ENCODE peak calls at places on chromosome 21, in five cellular contexts. Y is Karpas-422, S is K562, A is fibroblast of lung, L is neural progenitor cell. V is an unnamed sample.
A peak's percentile ranks its signal among the peaks of the same experiment; 100 is the strongest.

GRCh38 chr21:33360281-33360680 is 35.5 kb downstream of the IFNAR1 start:
- DNase-seq in Y (no peak), S (no peak), A (peak; percentile 70), L (no peak), V (peak; percentile 59)

GRCh38 chr21:44874497-44875331 is 1.2 kb upstream of the PTTG1IP start:
- DNase-seq in Y (no peak), S (no peak), A (no peak), L (peak; percentile 49), V (no peak)

GRCh38 chr21:14864211-14865021 is 200.4 kb downstream of the NRIP1 start:
- DNase-seq in Y (peak; percentile 56), S (peak; percentile 81), A (peak; percentile 80), L (peak; percentile 69), V (peak; percentile 76)

GRCh38 chr21:34115160-34115559 is 41.8 kb downstream of the MRPS6 start:
- DNase-seq in Y (no peak), S (no peak), A (no peak), L (no peak), V (no peak)

GRCh38 chr21:29892379-29892778 is 47.4 kb downstream of the GRIK1 start:
- DNase-seq in Y (no peak), S (no peak), A (no peak), L (no peak), V (no peak)

GRCh38 chr21:17610862-17611261 is 1.8 kb downstream of the BTG3 start:
- DNase-seq in Y (no peak), S (peak; percentile 40), A (peak; percentile 35), L (no peak), V (peak; percentile 46)

GRCh38 chr21:38958940-38959685 is 153.4 kb downstream of the ETS2 start:
- DNase-seq in Y (no peak), S (peak; percentile 15), A (peak; percentile 69), L (no peak), V (peak; percentile 74)

GRCh38 chr21:45817345-45817744 is 164.2 kb upstream of the COL6A1 start:
- DNase-seq in Y (no peak), S (no peak), A (no peak), L (no peak), V (no peak)

GRCh38 chr21:25456672-25457071 is 150.6 kb downstream of the MRPL39 start:
- DNase-seq in Y (no peak), S (no peak), A (peak; percentile 85), L (no peak), V (no peak)

GRCh38 chr21:16418211-16418610 is 688.4 kb downstream of the USP25 start:
- DNase-seq in Y (no peak), S (no peak), A (peak; percentile 66), L (no peak), V (no peak)

GRCh38 chr21:16794944-16795343 is 717.9 kb upstream of the CXADR start:
- DNase-seq in Y (no peak), S (no peak), A (peak; percentile 97), L (no peak), V (peak; percentile 83)

GRCh38 chr21:44533121-44533890 is 6.7 kb downstream of the KRTAP10-1 start:
- DNase-seq in Y (no peak), S (no peak), A (no peak), L (no peak), V (no peak)

GRCh38 chr21:46557469-46557868 is 47.4 kb downstream of the S100B start:
- DNase-seq in Y (no peak), S (no peak), A (no peak), L (no peak), V (no peak)

GRCh38 chr21:44593598-44594405 is 1.5 kb upstream of the KRTAP10-6 start:
- DNase-seq in Y (no peak), S (peak; percentile 81), A (peak; percentile 1), L (no peak), V (peak; percentile 4)

GRCh38 chr21:16424331-16424749 is 694.6 kb downstream of the USP25 start:
- DNase-seq in Y (no peak), S (no peak), A (peak; percentile 75), L (no peak), V (no peak)

GRCh38 chr21:38972078-38972477 is 166.3 kb downstream of the ETS2 start:
- DNase-seq in Y (no peak), S (no peak), A (no peak), L (no peak), V (no peak)

GRCh38 chr21:16651956-16652355 is 860.9 kb upstream of the CXADR start:
- DNase-seq in Y (no peak), S (no peak), A (no peak), L (no peak), V (no peak)

GRCh38 chr21:45295576-45296365 is 8.1 kb upstream of the POFUT2 start:
- DNase-seq in Y (no peak), S (no peak), A (peak; percentile 84), L (no peak), V (peak; percentile 83)

GRCh38 chr21:18147678-18148077 is 97.0 kb upstream of the CHODL start:
- DNase-seq in Y (no peak), S (no peak), A (no peak), L (no peak), V (no peak)

GRCh38 chr21:14987370-14988170 is 77.2 kb downstream of the NRIP1 start:
- DNase-seq in Y (no peak), S (no peak), A (no peak), L (no peak), V (no peak)

GRCh38 chr21:15289896-15290841 is 225.4 kb upstream of the NRIP1 start:
- DNase-seq in Y (no peak), S (peak; percentile 77), A (no peak), L (peak; percentile 87), V (no peak)

GRCh38 chr21:21973806-21974205 is 975.6 kb downstream of the NCAM2 start:
- DNase-seq in Y (no peak), S (no peak), A (no peak), L (peak; percentile 46), V (no peak)

DNA sequence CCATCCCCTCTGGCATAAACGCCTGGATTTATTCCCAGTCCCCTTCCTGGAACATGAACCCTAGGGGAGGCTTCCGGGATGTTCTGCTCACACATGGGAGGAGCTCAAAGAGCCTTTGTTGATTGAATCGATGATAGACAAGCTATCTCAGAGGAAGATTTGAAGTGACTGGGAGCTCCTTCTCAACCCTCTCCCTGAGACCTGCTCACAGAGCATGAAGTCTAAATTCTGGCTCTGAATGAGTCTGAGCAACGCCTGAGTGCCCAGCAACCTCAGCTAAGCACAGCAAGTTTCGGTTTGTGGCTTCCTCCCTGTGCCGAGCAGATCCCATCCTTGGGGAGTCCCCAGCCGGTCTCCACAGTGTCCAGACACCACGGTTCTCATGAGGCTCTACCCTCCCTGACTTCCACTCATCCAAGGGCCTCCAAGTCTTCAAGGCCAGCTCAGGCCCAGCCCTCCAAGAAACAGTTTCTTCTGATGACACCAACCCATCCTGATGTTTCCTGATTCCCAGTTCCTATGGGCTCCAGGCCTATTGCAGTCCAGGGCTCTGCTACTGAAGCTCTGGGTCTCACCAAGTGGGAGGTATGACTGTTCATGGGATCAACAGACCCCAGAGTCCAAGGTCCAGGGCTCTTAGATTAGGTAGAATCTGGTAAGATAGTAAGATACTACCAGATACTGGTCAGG is 190.8 kb downstream of the DYRK1A start:
- DNase-seq in Y (peak; percentile 45), S (no peak), A (no peak), L (no peak), V (no peak)
- H3K9ac ChIP-seq in Y (peak overlapping the region; percentile 27), S (no peak overlapping the region), A (no peak overlapping the region), L (no peak overlapping the region), V (no peak overlapping the region)

GRCh38 chr21:41640756-41641509 is 125.9 kb downstream of the RIPK4 start:
- DNase-seq in Y (no peak), S (no peak), A (peak; percentile 74), L (no peak), V (peak; percentile 66)

GRCh38 chr21:41642399-41642798 is 124.5 kb downstream of the RIPK4 start:
- DNase-seq in Y (no peak), S (no peak), A (peak; percentile 76), L (no peak), V (peak; percentile 52)

GRCh38 chr21:41641821-41642368 is 125.0 kb downstream of the RIPK4 start:
- DNase-seq in Y (no peak), S (no peak), A (peak; percentile 93), L (peak; percentile 24), V (peak; percentile 94)

GRCh38 chr21:41641510-41641815 is 125.4 kb downstream of the RIPK4 start:
- DNase-seq in Y (no peak), S (no peak), A (no peak), L (no peak), V (no peak)

DNA sequence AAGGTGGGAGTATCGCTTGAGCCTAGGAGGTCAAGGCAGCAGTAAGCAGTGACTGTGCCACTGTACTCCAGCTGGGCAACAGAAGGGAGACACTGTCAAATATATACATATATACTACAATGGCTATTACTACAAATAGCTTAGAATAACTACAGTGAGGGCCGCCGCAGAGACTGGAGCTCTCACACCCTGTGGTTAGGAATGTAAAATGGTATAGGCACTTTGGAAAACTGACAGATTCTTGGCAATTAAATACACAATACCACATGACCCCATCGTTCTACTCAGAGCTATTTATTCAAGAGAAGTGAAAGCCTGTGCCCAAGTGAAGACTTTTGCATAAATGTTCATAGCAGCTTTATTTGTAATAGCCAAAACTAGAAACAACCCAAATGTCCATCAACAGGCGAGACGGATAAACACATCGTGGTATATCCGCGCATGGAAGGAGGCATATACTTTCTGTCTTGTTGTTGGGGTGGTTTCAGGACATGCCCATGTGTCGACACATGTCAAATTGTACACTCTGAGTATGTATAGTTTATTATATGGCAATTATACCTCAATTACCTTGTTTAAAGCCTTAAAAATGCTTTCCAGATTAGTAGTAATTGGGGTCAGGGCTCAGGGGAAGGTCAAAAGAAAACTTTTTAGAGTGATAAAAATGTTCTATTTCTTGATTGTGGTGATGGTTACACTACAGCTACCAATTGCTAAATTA is 123.4 kb downstream of the RIPK4 start:
- DNase-seq in Y (no peak), S (no peak), A (peak; percentile 58), L (no peak), V (no peak)
- H3K4me3 ChIP-seq in Y (no peak overlapping the region), S (no peak overlapping the region), A (no peak overlapping the region), L (no peak overlapping the region), V (no peak overlapping the region)

GRCh38 chr21:42829417-42829816 is 49.9 kb downstream of the WDR4 start:
- DNase-seq in Y (no peak), S (no peak), A (no peak), L (no peak), V (no peak)
- H3K27me3 ChIP-seq in Y (no peaks in the 10 kb centered on the region), S (peaks cover 5% of the 10 kb centered on the region), A (no peaks in the 10 kb centered on the region), L (peaks cover 60% of the 10 kb centered on the region), V (peaks cover 8% of the 10 kb centered on the region)

GRCh38 chr21:31555741-31556191 is 103.7 kb upstream of the SOD1 start:
- DNase-seq in Y (no peak), S (no peak), A (no peak), L (peak; percentile 91), V (no peak)

GRCh38 chr21:31552826-31553225 is 106.7 kb upstream of the SOD1 start:
- DNase-seq in Y (no peak), S (no peak), A (no peak), L (no peak), V (no peak)

GRCh38 chr21:31553926-31554325 is 105.6 kb upstream of the SOD1 start:
- DNase-seq in Y (no peak), S (no peak), A (no peak), L (no peak), V (no peak)

GRCh38 chr21:31553461-31553860 is 106.0 kb upstream of the SOD1 start:
- DNase-seq in Y (no peak), S (no peak), A (no peak), L (no peak), V (no peak)

DNA sequence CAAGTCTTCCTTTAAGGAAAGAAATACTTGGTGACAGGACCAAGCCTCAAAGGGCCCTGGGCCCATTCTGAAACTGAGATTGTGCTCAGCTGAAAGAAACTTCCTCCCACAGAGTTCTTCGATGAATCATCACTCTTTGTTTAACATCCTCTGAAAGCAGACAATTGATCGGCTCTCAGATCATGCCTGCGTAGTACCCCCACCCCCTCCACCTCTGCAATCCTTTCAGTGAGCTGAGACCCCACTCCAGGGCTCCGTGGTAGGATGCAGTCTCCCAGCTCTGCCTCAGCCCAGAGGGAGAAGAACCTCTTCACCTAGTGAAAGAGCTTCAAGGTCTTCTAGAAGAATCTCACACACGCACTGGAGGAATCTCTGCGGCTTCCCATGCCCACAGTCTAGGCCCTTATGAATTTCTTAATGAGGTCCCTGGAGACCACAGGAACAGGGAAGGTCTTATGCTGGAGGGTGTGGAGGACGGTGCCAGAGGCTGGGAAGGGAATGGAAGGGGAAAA is 104.9 kb upstream of the SOD1 start:
- DNase-seq in Y (no peak), S (no peak), A (peak; percentile 86), L (peak; percentile 71), V (peak; percentile 36)
- H3K9ac ChIP-seq in Y (no peak overlapping the region), S (no peak overlapping the region), A (no peak overlapping the region), L (no peak overlapping the region), V (no peak overlapping the region)

V was measured in adipocyte.